ENCODE peak calls at places on chromosome 3, in nine cellular contexts. One of them, this sample, is unnamed.

GRCh38 chr3:149990423-149990953 is 19.8 kb upstream of the PFN2 start:
- DNase-seq in AG04450: no peak
- DNase-seq in H7: no peak
- DNase-seq in activated T-cell treated with anti-CD3 and anti-CD28 coated beads for 48 hours: no peak
- DNase-seq in T1000: no peak
- DNase-seq in IMR-90: peak
- DNase-seq in retina: no peak
- DNase-seq in small intestine: no peak
- DNase-seq in NCI-H2171: no peak
- DNase-seq in this sample: no peak

GRCh38 chr3:129702934-129703712 is 96.6 kb upstream of the PLXND1 start:
- DNase-seq in AG04450: no peak
- DNase-seq in H7: no peak
- DNase-seq in activated T-cell treated with anti-CD3 and anti-CD28 coated beads for 48 hours: no peak
- DNase-seq in T1000: no peak
- DNase-seq in IMR-90: peak
- DNase-seq in retina: no peak
- DNase-seq in small intestine: no peak
- DNase-seq in NCI-H2171: no peak
- DNase-seq in this sample: no peak

GRCh38 chr3:105801397-105801796 is 67.4 kb downstream of the CBLB start:
- DNase-seq in AG04450: no peak
- DNase-seq in H7: no peak
- DNase-seq in activated T-cell treated with anti-CD3 and anti-CD28 coated beads for 48 hours: no peak
- DNase-seq in T1000: no peak
- DNase-seq in IMR-90: no peak
- DNase-seq in retina: no peak
- DNase-seq in small intestine: no peak
- DNase-seq in NCI-H2171: no peak
- DNase-seq in this sample: no peak

GRCh38 chr3:45178131-45179023 is 32.2 kb upstream of the CDCP1 start:
- DNase-seq in AG04450: no peak
- DNase-seq in H7: no peak
- DNase-seq in activated T-cell treated with anti-CD3 and anti-CD28 coated beads for 48 hours: no peak
- DNase-seq in T1000: peak
- DNase-seq in IMR-90: peak
- DNase-seq in retina: no peak
- DNase-seq in small intestine: no peak
- DNase-seq in NCI-H2171: no peak
- DNase-seq in this sample: no peak

GRCh38 chr3:27093771-27094170 is 275.4 kb downstream of the NEK10 start:
- DNase-seq in AG04450: no peak
- DNase-seq in H7: no peak
- DNase-seq in activated T-cell treated with anti-CD3 and anti-CD28 coated beads for 48 hours: no peak
- DNase-seq in T1000: no peak
- DNase-seq in IMR-90: no peak
- DNase-seq in retina: no peak
- DNase-seq in small intestine: no peak
- DNase-seq in NCI-H2171: no peak
- DNase-seq in this sample: no peak

GRCh38 chr3:52361454-52361853 is 45.3 kb downstream of the DNAH1 start:
- DNase-seq in AG04450: no peak
- DNase-seq in H7: no peak
- DNase-seq in activated T-cell treated with anti-CD3 and anti-CD28 coated beads for 48 hours: no peak
- DNase-seq in T1000: no peak
- DNase-seq in IMR-90: no peak
- DNase-seq in retina: no peak
- DNase-seq in small intestine: no peak
- DNase-seq in NCI-H2171: no peak
- DNase-seq in this sample: no peak

GRCh38 chr3:49028673-49029562 is at the start of gene IMPDH2:
- DNase-seq in AG04450: peak
- DNase-seq in H7: peak
- DNase-seq in activated T-cell treated with anti-CD3 and anti-CD28 coated beads for 48 hours: peak
- DNase-seq in T1000: peak
- DNase-seq in IMR-90: peak
- DNase-seq in retina: peak
- DNase-seq in small intestine: peak
- DNase-seq in NCI-H2171: peak
- DNase-seq in this sample: peak

GRCh38 chr3:98778383-98778782 is 15.2 kb downstream of the ST3GAL6 start:
- DNase-seq in AG04450: no peak
- DNase-seq in H7: no peak
- DNase-seq in activated T-cell treated with anti-CD3 and anti-CD28 coated beads for 48 hours: no peak
- DNase-seq in T1000: no peak
- DNase-seq in IMR-90: peak
- DNase-seq in retina: no peak
- DNase-seq in small intestine: no peak
- DNase-seq in NCI-H2171: no peak
- DNase-seq in this sample: no peak

GRCh38 chr3:176159796-176160195 is 1037.5 kb downstream of the TBL1XR1 start:
- DNase-seq in AG04450: no peak
- DNase-seq in H7: no peak
- DNase-seq in activated T-cell treated with anti-CD3 and anti-CD28 coated beads for 48 hours: no peak
- DNase-seq in T1000: no peak
- DNase-seq in IMR-90: peak
- DNase-seq in retina: no peak
- DNase-seq in small intestine: no peak
- DNase-seq in NCI-H2171: no peak
- DNase-seq in this sample: no peak

GRCh38 chr3:125051715-125052581 is 3.8 kb downstream of the HEG1 start:
- DNase-seq in AG04450: no peak
- DNase-seq in H7: peak
- DNase-seq in activated T-cell treated with anti-CD3 and anti-CD28 coated beads for 48 hours: peak
- DNase-seq in T1000: peak
- DNase-seq in IMR-90: peak
- DNase-seq in retina: peak
- DNase-seq in small intestine: peak
- DNase-seq in NCI-H2171: peak
- DNase-seq in this sample: no peak

GRCh38 chr3:37255990-37256308 is 81.6 kb upstream of the LRRFIP2 start:
- DNase-seq in AG04450: no peak
- DNase-seq in H7: no peak
- DNase-seq in activated T-cell treated with anti-CD3 and anti-CD28 coated beads for 48 hours: no peak
- DNase-seq in T1000: no peak
- DNase-seq in IMR-90: no peak
- DNase-seq in retina: no peak
- DNase-seq in small intestine: no peak
- DNase-seq in NCI-H2171: peak
- DNase-seq in this sample: no peak

GRCh38 chr3:143974877-143975238 is 3.2 kb downstream of the DIPK2A start:
- DNase-seq in AG04450: no peak
- DNase-seq in H7: no peak
- DNase-seq in activated T-cell treated with anti-CD3 and anti-CD28 coated beads for 48 hours: no peak
- DNase-seq in T1000: no peak
- DNase-seq in IMR-90: peak
- DNase-seq in retina: no peak
- DNase-seq in small intestine: no peak
- DNase-seq in NCI-H2171: no peak
- DNase-seq in this sample: no peak

GRCh38 chr3:136428167-136428566 is 178.0 kb downstream of the PCCB start:
- DNase-seq in AG04450: no peak
- DNase-seq in H7: no peak
- DNase-seq in activated T-cell treated with anti-CD3 and anti-CD28 coated beads for 48 hours: no peak
- DNase-seq in T1000: no peak
- DNase-seq in IMR-90: no peak
- DNase-seq in retina: no peak
- DNase-seq in small intestine: no peak
- DNase-seq in NCI-H2171: no peak
- DNase-seq in this sample: no peak

GRCh38 chr3:2838533-2839157 is 271.5 kb downstream of the IL5RA start:
- DNase-seq in AG04450: no peak
- DNase-seq in H7: no peak
- DNase-seq in activated T-cell treated with anti-CD3 and anti-CD28 coated beads for 48 hours: no peak
- DNase-seq in T1000: no peak
- DNase-seq in IMR-90: no peak
- DNase-seq in retina: peak
- DNase-seq in small intestine: no peak
- DNase-seq in NCI-H2171: no peak
- DNase-seq in this sample: no peak

GRCh38 chr3:134567605-134568004 is 81.7 kb downstream of the CEP63 start:
- DNase-seq in AG04450: peak
- DNase-seq in H7: no peak
- DNase-seq in activated T-cell treated with anti-CD3 and anti-CD28 coated beads for 48 hours: no peak
- DNase-seq in T1000: no peak
- DNase-seq in IMR-90: peak
- DNase-seq in retina: no peak
- DNase-seq in small intestine: no peak
- DNase-seq in NCI-H2171: no peak
- DNase-seq in this sample: no peak

GRCh38 chr3:129919806-129920205 is 26.3 kb upstream of the TMCC1 start:
- DNase-seq in AG04450: no peak
- DNase-seq in H7: no peak
- DNase-seq in activated T-cell treated with anti-CD3 and anti-CD28 coated beads for 48 hours: no peak
- DNase-seq in T1000: no peak
- DNase-seq in IMR-90: no peak
- DNase-seq in retina: no peak
- DNase-seq in small intestine: no peak
- DNase-seq in NCI-H2171: no peak
- DNase-seq in this sample: no peak

GRCh38 chr3:17840651-17841050 is 98.2 kb upstream of the TBC1D5 start:
- DNase-seq in AG04450: no peak
- DNase-seq in H7: no peak
- DNase-seq in activated T-cell treated with anti-CD3 and anti-CD28 coated beads for 48 hours: no peak
- DNase-seq in T1000: no peak
- DNase-seq in IMR-90: no peak
- DNase-seq in retina: no peak
- DNase-seq in small intestine: no peak
- DNase-seq in NCI-H2171: no peak
- DNase-seq in this sample: no peak

GRCh38 chr3:118534519-118534918 is 500.1 kb downstream of the IGSF11 start:
- DNase-seq in AG04450: no peak
- DNase-seq in H7: no peak
- DNase-seq in activated T-cell treated with anti-CD3 and anti-CD28 coated beads for 48 hours: no peak
- DNase-seq in T1000: no peak
- DNase-seq in IMR-90: no peak
- DNase-seq in retina: no peak
- DNase-seq in small intestine: no peak
- DNase-seq in NCI-H2171: no peak
- DNase-seq in this sample: no peak

GRCh38 chr3:174270841-174271240 is 588.3 kb upstream of the NAALADL2 start:
- DNase-seq in AG04450: peak
- DNase-seq in H7: no peak
- DNase-seq in activated T-cell treated with anti-CD3 and anti-CD28 coated beads for 48 hours: no peak
- DNase-seq in T1000: no peak
- DNase-seq in IMR-90: peak
- DNase-seq in retina: no peak
- DNase-seq in small intestine: no peak
- DNase-seq in NCI-H2171: no peak
- DNase-seq in this sample: no peak

GRCh38 chr3:159586587-159587202 is 401.9 kb upstream of the IL12A start:
- DNase-seq in AG04450: peak
- DNase-seq in H7: peak
- DNase-seq in activated T-cell treated with anti-CD3 and anti-CD28 coated beads for 48 hours: no peak
- DNase-seq in T1000: no peak
- DNase-seq in IMR-90: peak
- DNase-seq in retina: peak
- DNase-seq in small intestine: no peak
- DNase-seq in NCI-H2171: no peak
- DNase-seq in this sample: no peak

GRCh38 chr3:69830147-69830546 is 90.9 kb downstream of the MITF start:
- DNase-seq in AG04450: no peak
- DNase-seq in H7: no peak
- DNase-seq in activated T-cell treated with anti-CD3 and anti-CD28 coated beads for 48 hours: no peak
- DNase-seq in T1000: no peak
- DNase-seq in IMR-90: no peak
- DNase-seq in retina: no peak
- DNase-seq in small intestine: no peak
- DNase-seq in NCI-H2171: no peak
- DNase-seq in this sample: no peak

GRCh38 chr3:128319107-128319506 is 147.6 kb downstream of the DNAJB8 start:
- DNase-seq in AG04450: no peak
- DNase-seq in H7: no peak
- DNase-seq in activated T-cell treated with anti-CD3 and anti-CD28 coated beads for 48 hours: no peak
- DNase-seq in T1000: no peak
- DNase-seq in IMR-90: no peak
- DNase-seq in retina: no peak
- DNase-seq in small intestine: no peak
- DNase-seq in NCI-H2171: no peak
- DNase-seq in this sample: no peak

GRCh38 chr3:146368882-146369523 is 100.4 kb downstream of the PLSCR2 start:
- DNase-seq in AG04450: no peak
- DNase-seq in H7: no peak
- DNase-seq in activated T-cell treated with anti-CD3 and anti-CD28 coated beads for 48 hours: no peak
- DNase-seq in T1000: no peak
- DNase-seq in IMR-90: no peak
- DNase-seq in retina: no peak
- DNase-seq in small intestine: no peak
- DNase-seq in NCI-H2171: no peak
- DNase-seq in this sample: no peak

GRCh38 chr3:61573441-61573840 is 12.1 kb downstream of the PTPRG start:
- DNase-seq in AG04450: no peak
- DNase-seq in H7: no peak
- DNase-seq in activated T-cell treated with anti-CD3 and anti-CD28 coated beads for 48 hours: no peak
- DNase-seq in T1000: no peak
- DNase-seq in IMR-90: no peak
- DNase-seq in retina: no peak
- DNase-seq in small intestine: no peak
- DNase-seq in NCI-H2171: no peak
- DNase-seq in this sample: no peak

GRCh38 chr3:139328356-139328755 is 15.5 kb upstream of the MRPS22 start:
- DNase-seq in AG04450: no peak
- DNase-seq in H7: no peak
- DNase-seq in activated T-cell treated with anti-CD3 and anti-CD28 coated beads for 48 hours: no peak
- DNase-seq in T1000: no peak
- DNase-seq in IMR-90: no peak
- DNase-seq in retina: no peak
- DNase-seq in small intestine: no peak
- DNase-seq in NCI-H2171: no peak
- DNase-seq in this sample: no peak

GRCh38 chr3:72629191-72629611 is 219.0 kb downstream of the SHQ1 start:
- DNase-seq in AG04450: no peak
- DNase-seq in H7: no peak
- DNase-seq in activated T-cell treated with anti-CD3 and anti-CD28 coated beads for 48 hours: no peak
- DNase-seq in T1000: no peak
- DNase-seq in IMR-90: no peak
- DNase-seq in retina: no peak
- DNase-seq in small intestine: peak
- DNase-seq in NCI-H2171: no peak
- DNase-seq in this sample: no peak

GRCh38 chr3:13836658-13837587 is 42.9 kb downstream of the WNT7A start:
- DNase-seq in AG04450: no peak
- DNase-seq in H7: peak
- DNase-seq in activated T-cell treated with anti-CD3 and anti-CD28 coated beads for 48 hours: no peak
- DNase-seq in T1000: no peak
- DNase-seq in IMR-90: no peak
- DNase-seq in retina: no peak
- DNase-seq in small intestine: no peak
- DNase-seq in NCI-H2171: no peak
- DNase-seq in this sample: no peak